ENCODE peak calls at places on chromosomes 5 and 9, in seven cellular contexts. S is GM04504; K is naive thymus-derived CD8-positive, alpha-beta T cell; A is AG10803; G is GDM1; W is upper lobe of right lung; C is activated effector memory CD4-positive, alpha-beta T cell treated with Interleukin-2 at 50 U/mL for 16 hours. P is an unnamed sample.

GRCh38 chr5:138573949-138574670 is 1.1 kb downstream of the HSPA9 start:
- DNase-seq in A (peak), G (no peak), C (no peak), W (no peak), K (no peak), S (no peak), P (no peak)

GRCh38 chr5:66339896-66340295 is 195.8 kb downstream of the SREK1 start:
- DNase-seq in C (no peak), A (no peak), G (no peak), S (no peak), K (no peak), W (no peak), P (no peak)

GRCh38 chr5:51185985-51186384 is 197.3 kb upstream of the ISL1 start:
- DNase-seq in A (no peak), K (no peak), C (no peak), S (no peak), W (no peak), G (no peak), P (no peak)

GRCh38 chr5:80805038-80805437 is 150.3 kb upstream of the DHFR start:
- DNase-seq in S (no peak), A (no peak), C (no peak), W (no peak), G (no peak), K (no peak), P (no peak)

GRCh38 chr9:36584626-36585460 is 12.1 kb downstream of the MELK start:
- DNase-seq in C (no peak), A (peak), S (no peak), K (no peak), W (no peak), G (no peak), P (no peak)

GRCh38 chr5:39240750-39241149 is 21.4 kb upstream of the FYB1 start:
- DNase-seq in A (no peak), S (no peak), W (no peak), C (no peak), G (no peak), K (no peak), P (no peak)

GRCh38 chr5:125914471-125914870 is 508.7 kb upstream of the GRAMD2B start:
- DNase-seq in K (no peak), W (no peak), G (no peak), C (no peak), A (no peak), S (no peak), P (no peak)

GRCh38 chr5:2756211-2756746 is 4.8 kb upstream of the IRX2 start:
- DNase-seq in C (no peak), G (no peak), A (peak), W (peak), K (no peak), S (no peak), P (no peak)

GRCh38 chr9:107772988-107773387 is 283.4 kb upstream of the KLF4 start:
- DNase-seq in S (no peak), A (no peak), K (no peak), C (no peak), W (no peak), G (no peak), P (no peak)

GRCh38 chr5:110536120-110537115 is 190.1 kb downstream of the TMEM232 start:
- DNase-seq in A (peak), K (no peak), G (no peak), S (peak), W (no peak), C (no peak), P (no peak)

GRCh38 chr5:135216072-135216812 is 182.2 kb upstream of the PITX1 start:
- DNase-seq in W (peak), S (no peak), G (no peak), A (no peak), K (no peak), C (no peak), P (no peak)

GRCh38 chr5:5066276-5067186 is 73.6 kb upstream of the ADAMTS16 start:
- DNase-seq in C (no peak), W (no peak), A (no peak), K (no peak), S (no peak), G (no peak), P (no peak)

GRCh38 chr9:126165755-126166154 is 160.9 kb upstream of the MVB12B start:
- DNase-seq in S (no peak), A (no peak), W (no peak), G (no peak), C (no peak), K (no peak), P (no peak)

GRCh38 chr9:89405832-89406231 is 87.5 kb downstream of the SECISBP2 start:
- DNase-seq in K (peak), C (no peak), G (no peak), W (no peak), A (no peak), S (no peak), P (no peak)

GRCh38 chr9:131598121-131598520 is 52.8 kb downstream of the PRRT1B start:
- DNase-seq in C (no peak), W (peak), K (no peak), G (no peak), S (no peak), A (no peak), P (no peak)

GRCh38 chr9:137085918-137086530 is 761 bp upstream of the MAN1B1 start:
- DNase-seq in W (no peak), A (peak), K (no peak), C (peak), G (no peak), S (peak), P (no peak)

GRCh38 chr9:38362912-38363588 is 29.5 kb upstream of the ALDH1B1 start:
- DNase-seq in K (no peak), C (no peak), W (no peak), G (peak), S (peak), A (peak), P (no peak)

GRCh38 chr5:115363879-115364278 is 67.4 kb upstream of the CCDC112 start:
- DNase-seq in C (no peak), W (no peak), K (no peak), G (no peak), A (no peak), S (no peak), P (no peak)

GRCh38 chr5:153515269-153515668 is 24.8 kb downstream of the GRIA1 start:
- DNase-seq in C (no peak), W (no peak), G (no peak), A (peak), S (peak), K (no peak), P (no peak)

GRCh38 chr9:128685636-128686489 is 3.2 kb upstream of the SET start:
- DNase-seq in W (no peak), S (no peak), A (no peak), K (no peak), C (no peak), G (peak), P (no peak)

GRCh38 chr9:105842023-105842644 is 147.8 kb downstream of the TMEM38B start:
- DNase-seq in S (peak), A (peak), C (no peak), K (no peak), G (no peak), W (no peak), P (peak)

GRCh38 chr5:173293817-173294672 is 34.2 kb downstream of the STC2 start:
- DNase-seq in C (peak), K (peak), A (peak), G (peak), W (peak), S (peak), P (peak)

P was measured in AG04449.